ENCODE peak calls at places on chromosome X, in eight cellular contexts. Z is GM10248, G is dermis microvascular lymphatic vessel endothelial cell, S is naive B cell, W is HT-29, D is iPS-NIHi11, E is Kasumi-1, V is PC-3. F is an unnamed sample.

GRCh38 chrX:16394290-16394689 is 227.0 kb downstream of the MAGEB17 start:
- DNase-seq in V (no peak), E (no peak), Z (no peak), D (no peak), W (no peak), G (peak), S (no peak), F (no peak)

GRCh38 chrX:45768666-45769065 is 568.0 kb upstream of the DIPK2B start:
- DNase-seq in V (no peak), D (no peak), W (no peak), E (no peak), Z (no peak), S (no peak), G (no peak), F (no peak)

GRCh38 chrX:45850775-45851433 is 650.2 kb upstream of the DIPK2B start:
- DNase-seq in V (peak), S (peak), G (peak), Z (peak), D (peak), E (no peak), W (peak), F (no peak)

GRCh38 chrX:33183366-33183765 is 28.0 kb downstream of the DMD start:
- DNase-seq in E (peak), D (no peak), S (no peak), Z (no peak), G (no peak), W (no peak), V (no peak), F (no peak)

GRCh38 chrX:11187001-11187400 is 75.9 kb downstream of the HCCS start:
- DNase-seq in V (peak), G (no peak), D (no peak), Z (no peak), E (no peak), S (no peak), W (no peak), F (no peak)

GRCh38 chrX:148259990-148260389 is 240.4 kb upstream of the AFF2 start:
- DNase-seq in S (peak), E (no peak), G (no peak), Z (no peak), D (no peak), W (no peak), V (no peak), F (no peak)

GRCh38 chrX:132023117-132023895 is at the start of gene STK26:
- DNase-seq in E (peak), V (peak), D (peak), G (peak), W (peak), S (peak), Z (peak), F (no peak)

GRCh38 chrX:113384628-113385027 is 544.0 kb upstream of the AMOT start:
- DNase-seq in G (no peak), D (no peak), E (no peak), Z (no peak), W (no peak), S (no peak), V (peak), F (peak)

GRCh38 chrX:24117288-24117687 is 32.2 kb upstream of the ZFX start:
- DNase-seq in Z (no peak), S (no peak), E (no peak), G (peak), V (peak), W (no peak), D (no peak), F (no peak)

GRCh38 chrX:105323951-105324350 is 103.5 kb upstream of the TEX13A start:
- DNase-seq in G (peak), W (no peak), E (no peak), V (peak), D (peak), S (no peak), Z (no peak), F (no peak)

GRCh38 chrX:109914114-109914849 is 88.6 kb upstream of the TMEM164 start:
- DNase-seq in E (no peak), Z (no peak), D (no peak), W (no peak), S (no peak), V (peak), G (no peak), F (no peak)

GRCh38 chrX:9873360-9873759 is 87.1 kb downstream of the SHROOM2 start:
- DNase-seq in Z (no peak), G (no peak), E (no peak), W (no peak), D (no peak), S (no peak), V (no peak), F (no peak)

GRCh38 chrX:68731254-68731653 is 83.8 kb downstream of the STARD8 start:
- DNase-seq in S (no peak), Z (no peak), D (no peak), G (no peak), E (no peak), W (no peak), V (no peak), F (no peak)

GRCh38 chrX:147848543-147849448 is 62.9 kb upstream of the FMR1 start:
- DNase-seq in Z (no peak), E (no peak), S (no peak), G (no peak), V (no peak), W (no peak), D (no peak), F (no peak)

F was measured in glomerular endothelial cell.